ENCODE peak calls at places on chromosome 12, in five cellular contexts. One of them, this sample, is unnamed.

GRCh38 chr12:85092814-85093370 is 56.7 kb downstream of the LRRIQ1 start:
- DNase-seq in CD4-positive, alpha-beta T cell: no peak
- DNase-seq in left lung: no peak
- DNase-seq in heart left ventricle: no peak
- DNase-seq in AG04450: no peak
- DNase-seq in this sample: no peak

GRCh38 chr12:113860059-113860820 is 105.9 kb downstream of the RBM19 start:
- DNase-seq in CD4-positive, alpha-beta T cell: no peak
- DNase-seq in left lung: no peak
- DNase-seq in heart left ventricle: no peak
- DNase-seq in AG04450: no peak
- DNase-seq in this sample: no peak

GRCh38 chr12:28050606-28051005 is 78.1 kb upstream of the PTHLH start:
- DNase-seq in CD4-positive, alpha-beta T cell: no peak
- DNase-seq in left lung: no peak
- DNase-seq in heart left ventricle: no peak
- DNase-seq in AG04450: no peak
- DNase-seq in this sample: no peak

GRCh38 chr12:96471368-96472040 is 17.9 kb upstream of the CFAP54 start:
- DNase-seq in CD4-positive, alpha-beta T cell: no peak
- DNase-seq in left lung: no peak
- DNase-seq in heart left ventricle: no peak
- DNase-seq in AG04450: no peak
- DNase-seq in this sample: no peak

GRCh38 chr12:94405378-94406116 is 54.1 kb downstream of the CEP83 start:
- DNase-seq in CD4-positive, alpha-beta T cell: no peak
- DNase-seq in left lung: no peak
- DNase-seq in heart left ventricle: no peak
- DNase-seq in AG04450: no peak
- DNase-seq in this sample: no peak

GRCh38 chr12:57242691-57243454 is 8.1 kb downstream of the STAC3 start:
- DNase-seq in CD4-positive, alpha-beta T cell: peak; percentile 54
- DNase-seq in left lung: no peak
- DNase-seq in heart left ventricle: peak; percentile 57
- DNase-seq in AG04450: no peak
- DNase-seq in this sample: no peak

GRCh38 chr12:52170827-52171226 is 21.0 kb downstream of the KRT80 start:
- DNase-seq in CD4-positive, alpha-beta T cell: no peak
- DNase-seq in left lung: no peak
- DNase-seq in heart left ventricle: no peak
- DNase-seq in AG04450: no peak
- DNase-seq in this sample: no peak

GRCh38 chr12:75650989-75651695 is 139.7 kb upstream of the KRR1 start:
- DNase-seq in CD4-positive, alpha-beta T cell: no peak
- DNase-seq in left lung: no peak
- DNase-seq in heart left ventricle: no peak
- DNase-seq in AG04450: no peak
- DNase-seq in this sample: no peak

GRCh38 chr12:6120796-6121473 is 3.5 kb downstream of the VWF start:
- DNase-seq in CD4-positive, alpha-beta T cell: no peak
- DNase-seq in left lung: no peak
- DNase-seq in heart left ventricle: no peak
- DNase-seq in AG04450: no peak
- DNase-seq in this sample: no peak

GRCh38 chr12:87982208-87982607 is 47.0 kb downstream of the C12orf50 start:
- DNase-seq in CD4-positive, alpha-beta T cell: no peak
- DNase-seq in left lung: no peak
- DNase-seq in heart left ventricle: no peak
- DNase-seq in AG04450: peak; percentile 27
- DNase-seq in this sample: no peak

GRCh38 chr12:55996201-55996714 is 818 bp upstream of the SUOX start:
- DNase-seq in CD4-positive, alpha-beta T cell: peak; percentile 62
- DNase-seq in left lung: no peak
- DNase-seq in heart left ventricle: peak; percentile 47
- DNase-seq in AG04450: no peak
- DNase-seq in this sample: peak; percentile 79

GRCh38 chr12:10618338-10618987 is 5.1 kb upstream of the MAGOHB start:
- DNase-seq in CD4-positive, alpha-beta T cell: no peak
- DNase-seq in left lung: no peak
- DNase-seq in heart left ventricle: no peak
- DNase-seq in AG04450: peak; percentile 41
- DNase-seq in this sample: no peak

GRCh38 chr12:107660861-107661415 is 24.7 kb upstream of the PWP1 start:
- DNase-seq in CD4-positive, alpha-beta T cell: no peak
- DNase-seq in left lung: no peak
- DNase-seq in heart left ventricle: no peak
- DNase-seq in AG04450: no peak
- DNase-seq in this sample: no peak
- TF ChIP-seq CTCF in CD4-positive, alpha-beta T cell: no peak
- TF ChIP-seq CTCF in left lung: no peak
- TF ChIP-seq CTCF in heart left ventricle: no peak
- TF ChIP-seq CTCF in AG04450: no peak
- TF ChIP-seq CTCF in this sample: no peak

GRCh38 chr12:124567673-124568373 is 411 bp upstream of the NCOR2 start:
- DNase-seq in CD4-positive, alpha-beta T cell: peak; percentile 82
- DNase-seq in left lung: peak; percentile 94
- DNase-seq in heart left ventricle: peak; percentile 96
- DNase-seq in AG04450: peak; percentile 92
- DNase-seq in this sample: peak; percentile 96

GRCh38 chr12:124571556-124571955 is 4.1 kb upstream of the NCOR2 start:
- DNase-seq in CD4-positive, alpha-beta T cell: no peak
- DNase-seq in left lung: no peak
- DNase-seq in heart left ventricle: no peak
- DNase-seq in AG04450: no peak
- DNase-seq in this sample: no peak

GRCh38 chr12:124570810-124571209 is 3.4 kb upstream of the NCOR2 start:
- DNase-seq in CD4-positive, alpha-beta T cell: no peak
- DNase-seq in left lung: no peak
- DNase-seq in heart left ventricle: no peak
- DNase-seq in AG04450: no peak
- DNase-seq in this sample: no peak

GRCh38 chr12:124568431-124569374 is 1.3 kb upstream of the NCOR2 start:
- DNase-seq in CD4-positive, alpha-beta T cell: no peak
- DNase-seq in left lung: peak; percentile 84
- DNase-seq in heart left ventricle: peak; percentile 85
- DNase-seq in AG04450: peak; percentile 86
- DNase-seq in this sample: peak; percentile 39

GRCh38 chr12:124569375-124570148 is 2.1 kb upstream of the NCOR2 start:
- DNase-seq in CD4-positive, alpha-beta T cell: no peak
- DNase-seq in left lung: no peak
- DNase-seq in heart left ventricle: no peak
- DNase-seq in AG04450: no peak
- DNase-seq in this sample: no peak
- H3K27ac ChIP-seq in CD4-positive, alpha-beta T cell: no peak overlapping the region
- H3K27ac ChIP-seq in left lung: no peak overlapping the region
- H3K27ac ChIP-seq in heart left ventricle: peak overlapping the region; percentile 90
- H3K27ac ChIP-seq in AG04450: peak overlapping the region; percentile 75
- H3K27ac ChIP-seq in this sample: peak overlapping the region; percentile 88

GRCh38 chr12:42237052-42237852 is 796 bp downstream of the YAF2 start:
- DNase-seq in CD4-positive, alpha-beta T cell: peak; percentile 61
- DNase-seq in left lung: peak; percentile 83
- DNase-seq in heart left ventricle: peak; percentile 75
- DNase-seq in AG04450: no peak
- DNase-seq in this sample: peak; percentile 87
- TF ChIP-seq CTCF in CD4-positive, alpha-beta T cell: peak; percentile 56
- TF ChIP-seq CTCF in left lung: peak; percentile 40
- TF ChIP-seq CTCF in heart left ventricle: peak; percentile 32
- TF ChIP-seq CTCF in AG04450: peak; percentile 47
- TF ChIP-seq CTCF in this sample: peak; percentile 57

GRCh38 chr12:105469182-105469581 is 138.7 kb downstream of the C12orf75 start:
- DNase-seq in CD4-positive, alpha-beta T cell: no peak
- DNase-seq in left lung: no peak
- DNase-seq in heart left ventricle: no peak
- DNase-seq in AG04450: no peak
- DNase-seq in this sample: no peak

GRCh38 chr12:105469701-105470100 is 139.2 kb downstream of the C12orf75 start:
- DNase-seq in CD4-positive, alpha-beta T cell: no peak
- DNase-seq in left lung: no peak
- DNase-seq in heart left ventricle: no peak
- DNase-seq in AG04450: no peak
- DNase-seq in this sample: no peak

GRCh38 chr12:105470601-105471000 is 140.1 kb downstream of the C12orf75 start:
- DNase-seq in CD4-positive, alpha-beta T cell: no peak
- DNase-seq in left lung: no peak
- DNase-seq in heart left ventricle: no peak
- DNase-seq in AG04450: no peak
- DNase-seq in this sample: no peak

GRCh38 chr12:105468464-105468863 is 138.0 kb downstream of the C12orf75 start:
- DNase-seq in CD4-positive, alpha-beta T cell: no peak
- DNase-seq in left lung: no peak
- DNase-seq in heart left ventricle: no peak
- DNase-seq in AG04450: no peak
- DNase-seq in this sample: no peak

DNA sequence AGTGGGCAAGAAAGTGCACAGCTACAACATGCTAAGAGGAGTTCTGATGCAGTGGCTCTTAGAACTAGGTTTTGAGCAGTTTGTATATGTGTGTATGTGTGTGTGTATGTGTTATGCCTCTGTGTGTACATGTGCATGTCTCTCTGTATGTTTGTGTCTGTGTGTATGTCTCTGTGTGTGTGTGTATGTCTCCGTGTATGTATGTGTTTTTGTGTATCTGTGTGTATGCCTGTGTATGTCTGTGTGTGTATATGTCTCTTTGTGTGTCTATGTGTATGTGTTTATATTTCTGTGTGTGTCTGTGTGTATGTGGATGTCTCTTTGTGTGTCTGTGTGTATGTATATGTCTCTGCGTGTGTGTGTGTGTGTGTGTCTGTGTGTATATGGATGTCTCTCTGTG is 139.6 kb downstream of the C12orf75 start:
- DNase-seq in CD4-positive, alpha-beta T cell: no peak
- DNase-seq in left lung: no peak
- DNase-seq in heart left ventricle: no peak
- DNase-seq in AG04450: no peak
- DNase-seq in this sample: no peak
- H3K27ac ChIP-seq in CD4-positive, alpha-beta T cell: no peak overlapping the region
- H3K27ac ChIP-seq in left lung: no peak overlapping the region
- H3K27ac ChIP-seq in heart left ventricle: no peak overlapping the region
- H3K27ac ChIP-seq in AG04450: no peak overlapping the region
- H3K27ac ChIP-seq in this sample: peak overlapping the region; percentile 73

GRCh38 chr12:26629864-26630263 is 203.1 kb downstream of the ITPR2 start:
- DNase-seq in CD4-positive, alpha-beta T cell: no peak
- DNase-seq in left lung: no peak
- DNase-seq in heart left ventricle: no peak
- DNase-seq in AG04450: no peak
- DNase-seq in this sample: no peak
- TF ChIP-seq CTCF in CD4-positive, alpha-beta T cell: no peak
- TF ChIP-seq CTCF in left lung: no peak
- TF ChIP-seq CTCF in heart left ventricle: no peak
- TF ChIP-seq CTCF in AG04450: peak; percentile 69
- TF ChIP-seq CTCF in this sample: no peak

GRCh38 chr12:80188566-80188965 is 89.2 kb downstream of the OTOGL start:
- DNase-seq in CD4-positive, alpha-beta T cell: no peak
- DNase-seq in left lung: no peak
- DNase-seq in heart left ventricle: no peak
- DNase-seq in AG04450: no peak
- DNase-seq in this sample: no peak

GRCh38 chr12:80190001-80190400 is 90.7 kb downstream of the OTOGL start:
- DNase-seq in CD4-positive, alpha-beta T cell: no peak
- DNase-seq in left lung: no peak
- DNase-seq in heart left ventricle: no peak
- DNase-seq in AG04450: no peak
- DNase-seq in this sample: no peak

GRCh38 chr12:80186727-80187217 is 87.4 kb downstream of the OTOGL start:
- DNase-seq in CD4-positive, alpha-beta T cell: peak; percentile 10
- DNase-seq in left lung: no peak
- DNase-seq in heart left ventricle: peak; percentile 63
- DNase-seq in AG04450: peak; percentile 84
- DNase-seq in this sample: peak; percentile 88

GRCh38 chr12:80187660-80188090 is 88.3 kb downstream of the OTOGL start:
- DNase-seq in CD4-positive, alpha-beta T cell: no peak
- DNase-seq in left lung: no peak
- DNase-seq in heart left ventricle: peak; percentile 70
- DNase-seq in AG04450: no peak
- DNase-seq in this sample: no peak

DNA sequence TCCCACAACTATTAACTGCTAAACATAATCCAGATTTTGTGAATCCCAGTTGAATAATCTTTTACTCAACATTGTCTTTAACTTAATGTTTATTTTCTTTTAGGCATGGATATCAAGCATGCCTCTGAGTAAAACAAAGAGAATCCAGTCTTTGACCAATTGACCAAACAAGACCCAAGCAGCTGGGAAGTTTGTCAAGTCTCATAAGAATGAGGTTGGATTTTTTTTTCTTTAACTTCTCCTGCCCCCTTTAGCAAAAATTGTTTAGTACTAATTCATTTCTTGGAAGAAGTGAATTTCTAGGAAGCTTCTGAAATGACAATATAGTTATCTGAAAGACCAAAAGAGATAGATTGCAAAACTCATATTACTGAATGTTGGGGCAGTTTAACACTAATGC is 89.9 kb downstream of the OTOGL start:
- DNase-seq in CD4-positive, alpha-beta T cell: no peak
- DNase-seq in left lung: no peak
- DNase-seq in heart left ventricle: no peak
- DNase-seq in AG04450: peak; percentile 65
- DNase-seq in this sample: no peak
- H3K27ac ChIP-seq in CD4-positive, alpha-beta T cell: no peak overlapping the region
- H3K27ac ChIP-seq in left lung: no peak overlapping the region
- H3K27ac ChIP-seq in heart left ventricle: peak overlapping the region; percentile 90
- H3K27ac ChIP-seq in AG04450: peak overlapping the region; percentile 43
- H3K27ac ChIP-seq in this sample: peak overlapping the region; percentile 36

This sample was measured in ascending aorta.